ENCODE peak calls at places on chromosomes 1 and 21, in four cellular contexts. One of them, this sample, is unnamed.

GRCh38 chr1:236051107-236051885 is 13.6 kb downstream of the NID1 start:
- DNase-seq in HT-29: no peak
- DNase-seq in LoVo: no peak
- DNase-seq in naive thymus-derived CD4-positive, alpha-beta T cell: no peak
- DNase-seq in this sample: no peak

GRCh38 chr21:45105906-45106485 is 31.6 kb downstream of the ADARB1 start:
- DNase-seq in HT-29: no peak
- DNase-seq in LoVo: no peak
- DNase-seq in naive thymus-derived CD4-positive, alpha-beta T cell: no peak
- DNase-seq in this sample: no peak

GRCh38 chr1:179917601-179918429 is 35.7 kb downstream of the TOR1AIP1 start:
- DNase-seq in HT-29: no peak
- DNase-seq in LoVo: no peak
- DNase-seq in naive thymus-derived CD4-positive, alpha-beta T cell: no peak
- DNase-seq in this sample: no peak

GRCh38 chr1:227808566-227808965 is 6.9 kb upstream of the PRSS38 start:
- DNase-seq in HT-29: no peak
- DNase-seq in LoVo: no peak
- DNase-seq in naive thymus-derived CD4-positive, alpha-beta T cell: no peak
- DNase-seq in this sample: no peak

GRCh38 chr1:31576201-31576669 is at the start of gene TINAGL1:
- DNase-seq in HT-29: peak
- DNase-seq in LoVo: peak
- DNase-seq in naive thymus-derived CD4-positive, alpha-beta T cell: no peak
- DNase-seq in this sample: peak

GRCh38 chr21:38263493-38263892 is 6.7 kb downstream of the KCNJ15 start:
- DNase-seq in HT-29: no peak
- DNase-seq in LoVo: no peak
- DNase-seq in naive thymus-derived CD4-positive, alpha-beta T cell: no peak
- DNase-seq in this sample: no peak

GRCh38 chr1:53640696-53641065 is 98.3 kb downstream of the GLIS1 start:
- DNase-seq in HT-29: no peak
- DNase-seq in LoVo: no peak
- DNase-seq in naive thymus-derived CD4-positive, alpha-beta T cell: no peak
- DNase-seq in this sample: no peak

GRCh38 chr1:51214615-51215131 is 21.4 kb upstream of the RNF11 start:
- DNase-seq in HT-29: no peak
- DNase-seq in LoVo: no peak
- DNase-seq in naive thymus-derived CD4-positive, alpha-beta T cell: no peak
- DNase-seq in this sample: no peak

GRCh38 chr21:32768530-32768929 is 3.0 kb downstream of the PAXBP1 start:
- DNase-seq in HT-29: no peak
- DNase-seq in LoVo: no peak
- DNase-seq in naive thymus-derived CD4-positive, alpha-beta T cell: no peak
- DNase-seq in this sample: no peak